ENCODE peak calls at places on chromosome 1, in eight cellular contexts. O is A549, J is K562, X is HCT116, C is endothelial cell of umbilical vein, Z is H1, Y is GM12878, V is HepG2. T is an unnamed sample.

GRCh38 chr1:37998913-37999433 is 6.3 kb downstream of the FHL3 start:
- DNase-seq in O (no peak), J (no peak), X (no peak), C (no peak), Z (no peak), Y (no peak), V (no peak), T (peak)

GRCh38 chr1:234253732-234254131 is 119.5 kb upstream of the COA6 start:
- DNase-seq in O (no peak), J (no peak), X (no peak), C (no peak), Z (no peak), Y (no peak), V (no peak), T (peak)

GRCh38 chr1:37567023-37567422 is 10.3 kb downstream of the DNALI1 start:
- DNase-seq in O (no peak), J (no peak), X (no peak), C (no peak), Z (no peak), Y (no peak), V (no peak), T (no peak)

GRCh38 chr1:29243023-29243862 is 6.9 kb downstream of the PTPRU start:
- DNase-seq in O (no peak), J (no peak), X (no peak), C (no peak), Z (no peak), Y (no peak), V (no peak), T (no peak)

GRCh38 chr1:207964195-207964966 is 53.5 kb upstream of the CD34 start:
- DNase-seq in O (no peak), J (peak), X (no peak), C (peak), Z (no peak), Y (no peak), V (no peak), T (no peak)

GRCh38 chr1:222586842-222587241 is 2.9 kb downstream of the TAF1A start:
- DNase-seq in O (no peak), J (no peak), X (no peak), C (no peak), Z (no peak), Y (no peak), V (no peak), T (no peak)

GRCh38 chr1:69569281-69569970 is 1.7 kb downstream of the LRRC7 start:
- DNase-seq in O (no peak), J (peak), X (no peak), C (peak), Z (peak), Y (no peak), V (no peak), T (no peak)

GRCh38 chr1:69073176-69073575 is 494.5 kb upstream of the LRRC7 start:
- DNase-seq in O (no peak), J (no peak), X (no peak), C (no peak), Z (no peak), Y (no peak), V (no peak), T (peak)

GRCh38 chr1:28428990-28429520 is 59.5 kb downstream of the PHACTR4 start:
- DNase-seq in O (no peak), J (no peak), X (no peak), C (no peak), Z (no peak), Y (no peak), V (no peak), T (no peak)

GRCh38 chr1:16430598-16430997 is 6.6 kb downstream of the SPATA21 start:
- DNase-seq in O (peak), J (peak), X (peak), C (no peak), Z (no peak), Y (no peak), V (no peak), T (peak)

GRCh38 chr1:69175078-69175477 is 392.6 kb upstream of the LRRC7 start:
- DNase-seq in O (no peak), J (no peak), X (no peak), C (no peak), Z (no peak), Y (no peak), V (no peak), T (no peak)

DNA sequence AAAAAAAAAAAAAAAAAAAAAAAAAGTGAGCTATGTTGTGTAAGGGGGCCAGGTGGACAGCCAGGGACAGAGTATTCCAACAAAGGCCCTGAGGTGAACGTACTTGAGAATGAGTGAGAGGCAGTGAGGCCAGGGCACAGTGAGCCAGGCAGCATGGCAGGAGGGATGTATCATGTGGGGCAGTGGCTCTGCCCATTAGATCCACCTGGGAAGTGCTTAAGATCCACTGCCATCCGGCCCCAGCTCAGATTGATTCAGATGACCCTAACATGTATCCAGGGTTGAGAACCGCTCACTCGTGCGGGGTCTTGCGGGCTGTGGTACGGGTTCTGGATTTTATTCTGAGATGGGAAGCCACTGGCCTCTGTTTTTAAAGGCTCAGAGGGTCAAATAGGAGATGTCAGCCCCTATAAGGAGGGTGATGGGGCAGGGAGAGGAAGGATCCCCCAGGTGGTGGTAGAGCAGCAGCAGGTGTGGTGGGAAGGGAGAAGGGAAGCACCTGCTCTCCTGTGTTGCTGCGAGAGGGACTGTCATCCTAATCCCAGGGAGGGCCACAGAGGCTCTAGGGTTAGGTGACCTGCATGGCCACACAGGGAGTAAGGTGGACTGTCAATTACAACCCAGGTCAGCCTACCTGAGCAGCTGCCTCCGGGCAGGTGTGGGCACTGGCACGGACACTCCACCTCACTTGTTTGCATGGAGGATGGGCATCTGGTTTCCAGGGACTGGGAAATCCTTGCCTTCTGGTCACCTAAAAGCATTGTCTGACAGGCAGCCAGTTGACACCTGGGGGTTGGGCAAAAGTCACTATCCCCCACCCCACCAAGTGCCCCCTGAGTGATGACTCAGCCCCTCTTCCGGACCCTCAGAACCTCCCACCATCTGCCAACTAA is 31.6 kb downstream of the CDK18 start:
- DNase-seq in O (no peak), J (no peak), X (no peak), C (no peak), Z (peak), Y (no peak), V (no peak), T (no peak)
- H3K4me3 ChIP-seq in O (no peak), J (no peak), X (no peak), C (no peak), Z (no peak), Y (no peak), V (no peak), T (no peak)

GRCh38 chr1:200894712-200895447 is at the start of gene INAVA:
- DNase-seq in O (peak), J (no peak), X (peak), C (no peak), Z (no peak), Y (no peak), V (no peak), T (no peak)

GRCh38 chr1:200896571-200897187 is 2.0 kb downstream of the INAVA start:
- DNase-seq in O (peak), J (no peak), X (peak), C (no peak), Z (no peak), Y (no peak), V (peak), T (peak)

GRCh38 chr1:200897188-200897710 is 2.5 kb downstream of the INAVA start:
- DNase-seq in O (no peak), J (no peak), X (no peak), C (no peak), Z (no peak), Y (no peak), V (no peak), T (no peak)

GRCh38 chr1:200895448-200895799 is 724 bp downstream of the INAVA start:
- DNase-seq in O (no peak), J (no peak), X (no peak), C (no peak), Z (no peak), Y (no peak), V (no peak), T (no peak)

DNA sequence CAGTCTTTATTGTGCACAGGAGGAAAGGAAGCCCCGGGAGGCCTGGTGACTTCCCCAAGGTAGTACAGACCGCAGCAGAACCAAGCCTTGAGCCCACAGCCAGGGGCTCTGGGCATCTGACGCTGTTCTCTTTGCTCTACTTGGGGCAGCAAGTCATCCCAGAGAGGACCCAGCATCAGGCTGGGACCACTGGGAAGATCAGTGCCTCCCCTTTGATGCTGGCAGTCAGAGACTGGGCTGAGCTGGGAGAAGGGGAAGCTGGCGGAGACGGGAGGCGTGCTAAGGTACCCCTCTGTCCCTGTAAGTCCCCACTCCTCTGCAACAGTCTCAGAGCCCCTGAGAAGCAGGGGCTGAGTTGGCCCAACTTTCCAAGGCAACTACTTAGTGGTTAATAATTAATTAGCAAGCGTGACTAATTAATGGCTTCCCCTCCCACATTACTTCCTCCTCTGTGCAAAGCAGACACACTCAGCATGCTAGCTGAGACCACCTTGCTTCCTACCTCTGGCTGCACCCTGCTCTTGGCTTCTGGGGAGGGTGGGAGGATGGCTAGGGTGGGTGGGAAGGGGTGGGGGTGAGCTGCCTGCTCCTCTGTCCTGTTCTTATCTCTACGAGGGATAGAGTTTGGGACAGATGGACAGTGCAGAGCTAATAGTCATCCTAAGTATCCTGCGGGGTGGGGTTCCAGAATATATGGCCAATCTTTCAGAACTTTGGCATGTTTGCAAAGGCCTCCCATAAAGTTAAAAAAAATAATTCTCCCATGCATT is 1.3 kb downstream of the INAVA start:
- DNase-seq in O (no peak), J (no peak), X (no peak), C (no peak), Z (no peak), Y (no peak), V (peak), T (peak)
- TF ChIP-seq MAX in O (peak), J (no peak), X (no peak), C (no peak), Z (no peak), Y (no peak), V (no peak), T (no peak)

GRCh38 chr1:1539310-1540014 is 962 bp downstream of the TMEM240 start:
- DNase-seq in O (no peak), J (no peak), X (no peak), C (peak), Z (no peak), Y (no peak), V (no peak), T (no peak)
- TF ChIP-seq POLR2A in O (no peak), J (no peak), X (no peak), C (no peak), Z (no peak), Y (no peak), V (no peak), T (no peak)

GRCh38 chr1:39021431-39021830 is 4.7 kb upstream of the NDUFS5 start:
- DNase-seq in O (no peak), J (no peak), X (no peak), C (no peak), Z (no peak), Y (no peak), V (no peak), T (no peak)
- H3K4me3 ChIP-seq in O (no peak), J (no peak), X (no peak), C (no peak), Z (no peak), Y (no peak), V (no peak), T (no peak)

GRCh38 chr1:214660190-214660589 is 57.2 kb downstream of the CENPF start:
- DNase-seq in O (no peak), J (no peak), X (no peak), C (no peak), Z (no peak), Y (no peak), V (no peak), T (no peak)

GRCh38 chr1:214658175-214658574 is 55.2 kb downstream of the CENPF start:
- DNase-seq in O (no peak), J (no peak), X (no peak), C (no peak), Z (no peak), Y (no peak), V (no peak), T (no peak)

GRCh38 chr1:214662386-214662785 is 59.4 kb downstream of the CENPF start:
- DNase-seq in O (no peak), J (no peak), X (no peak), C (no peak), Z (no peak), Y (no peak), V (no peak), T (no peak)

GRCh38 chr1:214658785-214659184 is 55.8 kb downstream of the CENPF start:
- DNase-seq in O (peak), J (no peak), X (no peak), C (peak), Z (no peak), Y (no peak), V (peak), T (no peak)

GRCh38 chr1:214660900-214661299 is 57.9 kb downstream of the CENPF start:
- DNase-seq in O (peak), J (no peak), X (no peak), C (peak), Z (no peak), Y (no peak), V (peak), T (no peak)
- TF ChIP-seq MAX in O (no peak), J (no peak), X (no peak), C (no peak), Z (no peak), Y (no peak), V (no peak), T (no peak)

GRCh38 chr1:67832737-67833594 is at the start of gene GNG12:
- DNase-seq in O (peak), J (peak), X (peak), C (peak), Z (peak), Y (no peak), V (no peak), T (no peak)
- TF ChIP-seq POLR2A in O (peak), J (no peak), X (peak), C (peak), Z (no peak), Y (no peak), V (no peak), T (no peak)

GRCh38 chr1:64758233-64758632 is 13.4 kb downstream of the RAVER2 start:
- DNase-seq in O (no peak), J (no peak), X (no peak), C (no peak), Z (no peak), Y (no peak), V (no peak), T (no peak)

GRCh38 chr1:64755356-64755755 is 10.5 kb downstream of the RAVER2 start:
- DNase-seq in O (no peak), J (no peak), X (no peak), C (peak), Z (no peak), Y (no peak), V (no peak), T (no peak)

GRCh38 chr1:64754166-64754565 is 9.3 kb downstream of the RAVER2 start:
- DNase-seq in O (no peak), J (no peak), X (no peak), C (no peak), Z (no peak), Y (no peak), V (peak), T (no peak)

GRCh38 chr1:64757213-64757612 is 12.3 kb downstream of the RAVER2 start:
- DNase-seq in O (no peak), J (peak), X (no peak), C (no peak), Z (no peak), Y (no peak), V (no peak), T (no peak)

GRCh38 chr1:64756770-64757169 is 11.9 kb downstream of the RAVER2 start:
- DNase-seq in O (no peak), J (no peak), X (no peak), C (no peak), Z (no peak), Y (no peak), V (no peak), T (no peak)
- H3K4me3 ChIP-seq in O (no peak), J (no peak), X (no peak), C (no peak), Z (no peak), Y (no peak), V (no peak), T (no peak)

GRCh38 chr1:36166938-36167910 is 11.3 kb downstream of the MAP7D1 start:
- DNase-seq in O (no peak), J (no peak), X (no peak), C (no peak), Z (no peak), Y (no peak), V (no peak), T (no peak)
- TF ChIP-seq MAX in O (no peak), J (no peak), X (no peak), C (no peak), Z (no peak), Y (no peak), V (no peak), T (no peak)

DNA sequence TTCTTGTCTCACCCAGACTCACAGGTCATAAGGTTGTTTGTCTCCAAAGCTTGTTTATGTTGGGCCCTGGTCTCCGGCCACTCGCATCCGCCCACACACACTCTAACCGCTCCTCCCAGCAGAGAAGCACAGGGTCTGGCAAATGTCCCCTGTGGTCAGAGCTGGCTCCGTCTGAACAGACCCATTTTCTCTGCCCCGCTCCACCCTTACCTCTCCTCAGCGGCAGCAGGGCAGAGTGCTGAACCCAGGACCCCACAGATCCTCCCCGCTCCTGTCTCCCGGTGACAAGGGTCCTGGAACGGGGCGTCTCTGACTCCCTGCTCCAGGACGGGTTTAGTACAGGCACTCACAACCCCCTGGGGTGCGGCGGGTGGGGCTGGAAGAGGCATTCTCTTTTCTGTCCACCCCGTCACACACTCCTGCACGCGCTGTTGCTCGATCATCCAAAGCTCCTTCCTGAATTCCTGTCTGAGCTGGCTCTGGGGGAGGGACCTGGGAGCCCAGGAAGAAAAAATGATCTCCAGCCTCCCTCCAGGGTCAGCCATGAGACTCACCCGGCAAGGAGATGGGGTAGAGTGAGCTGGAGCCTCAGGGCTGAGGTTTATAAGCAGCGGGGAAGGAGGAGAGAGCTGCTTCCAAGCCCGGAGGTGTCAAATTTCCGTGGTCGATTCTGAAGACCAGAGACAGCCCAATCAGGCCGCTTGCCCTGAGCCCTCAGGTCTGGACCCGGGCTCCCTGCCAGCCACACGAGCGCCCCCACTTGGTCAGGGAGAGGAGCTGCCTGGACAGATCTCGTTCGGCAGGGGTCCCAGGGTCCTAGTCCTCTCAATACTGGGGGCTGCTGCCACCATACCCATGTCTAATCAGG is at the start of gene S100A13:
- DNase-seq in O (peak), J (peak), X (peak), C (peak), Z (peak), Y (no peak), V (peak), T (peak)
- TF ChIP-seq POLR2A in O (peak), J (peak), X (peak), C (peak), Z (peak), Y (peak), V (peak), T (peak)